ENCODE peak calls at places on chromosomes 16 and 17, in nine cellular contexts. J is frontal cortex; I is adrenal gland; L is activated gamma-delta T cell treated with Interleukin-2 at 50 U/mL for 16 hours; T is cerebellar nuclear complex; O is COR-L47; M is CD4-positive, alpha-beta T cell; U is stromal cell of bone marrow; D is NCI-H510A treated with DMSO at 0.1 percent for 48 hours. F is an unnamed sample.

GRCh38 chr16:50449800-50450199 is 81.0 kb upstream of the BRD7 start:
- DNase-seq in J (no peak), I (no peak), L (no peak), T (no peak), O (no peak), M (no peak), U (no peak), D (no peak), F (no peak)

GRCh38 chr16:84810518-84811273 is 9.1 kb upstream of the CRISPLD2 start:
- DNase-seq in J (no peak), I (no peak), L (no peak), T (no peak), O (no peak), M (no peak), U (peak; percentile 90), D (no peak), F (no peak)

GRCh38 chr16:29999605-30000004 is 3.6 kb downstream of the INO80E start:
- DNase-seq in J (no peak), I (no peak), L (no peak), T (no peak), O (no peak), M (no peak), U (no peak), D (no peak), F (no peak)

GRCh38 chr17:30232822-30233427 is 2.6 kb downstream of the SLC6A4 start:
- DNase-seq in J (no peak), I (no peak), L (no peak), T (no peak), O (no peak), M (no peak), U (no peak), D (no peak), F (no peak)

GRCh38 chr17:31537558-31537957 is 146.1 kb downstream of the RAB11FIP4 start:
- DNase-seq in J (no peak), I (no peak), L (no peak), T (no peak), O (no peak), M (no peak), U (no peak), D (peak; percentile 71), F (no peak)

GRCh38 chr16:58011652-58012051 is 10.4 kb downstream of the USB1 start:
- DNase-seq in J (no peak), I (no peak), L (no peak), T (no peak), O (no peak), M (no peak), U (no peak), D (no peak), F (no peak)

GRCh38 chr17:51351890-51352289 is 91.5 kb downstream of the UTP18 start:
- DNase-seq in J (no peak), I (no peak), L (no peak), T (no peak), O (no peak), M (no peak), U (peak; percentile 50), D (no peak), F (no peak)

GRCh38 chr17:74343526-74344284 is 17.7 kb downstream of the KIF19 start:
- DNase-seq in J (no peak), I (no peak), L (no peak), T (no peak), O (no peak), M (no peak), U (no peak), D (no peak), F (no peak)

GRCh38 chr16:85947511-85948509 is 48.8 kb downstream of the IRF8 start:
- DNase-seq in J (no peak), I (no peak), L (no peak), T (no peak), O (no peak), M (no peak), U (no peak), D (no peak), F (no peak)

GRCh38 chr17:14303343-14304221 is 2.7 kb downstream of the HS3ST3B1 start:
- DNase-seq in J (no peak), I (no peak), L (no peak), T (no peak), O (no peak), M (peak; percentile 45), U (no peak), D (no peak), F (no peak)

GRCh38 chr17:64277831-64278562 is 14.9 kb upstream of the TEX2 start:
- DNase-seq in J (no peak), I (no peak), L (no peak), T (no peak), O (no peak), M (no peak), U (no peak), D (no peak), F (no peak)

GRCh38 chr16:22232277-22233049 is 26.4 kb downstream of the EEF2K start:
- DNase-seq in J (no peak), I (no peak), L (no peak), T (no peak), O (peak; percentile 68), M (no peak), U (no peak), D (no peak), F (peak; percentile 73)

GRCh38 chr17:17839792-17840707 is 3.3 kb upstream of the SREBF1 start:
- DNase-seq in J (peak; percentile 93), I (peak; percentile 93), L (peak; percentile 65), T (peak; percentile 39), O (peak; percentile 65), M (peak; percentile 86), U (peak; percentile 74), D (peak; percentile 80), F (peak; percentile 86)

GRCh38 chr17:64348666-64349065 is 42.0 kb downstream of the PECAM1 start:
- DNase-seq in J (no peak), I (no peak), L (no peak), T (no peak), O (no peak), M (no peak), U (no peak), D (no peak), F (no peak)

GRCh38 chr17:75691371-75692290 is 24.5 kb downstream of the SAP30BP start:
- DNase-seq in J (no peak), I (no peak), L (no peak), T (no peak), O (no peak), M (peak; percentile 10), U (no peak), D (no peak), F (no peak)

GRCh38 chr16:73062640-73063283 is 14.8 kb upstream of the ZFHX3 start:
- DNase-seq in J (no peak), I (no peak), L (no peak), T (no peak), O (no peak), M (no peak), U (no peak), D (no peak), F (no peak)

GRCh38 chr17:78661092-78661770 is 84.0 kb upstream of the DNAH17 start:
- DNase-seq in J (no peak), I (no peak), L (no peak), T (no peak), O (no peak), M (no peak), U (no peak), D (no peak), F (peak; percentile 31)

GRCh38 chr16:68884867-68885266 is 41.5 kb downstream of the TANGO6 start:
- DNase-seq in J (no peak), I (no peak), L (no peak), T (no peak), O (peak; percentile 89), M (no peak), U (no peak), D (no peak), F (peak; percentile 39)

GRCh38 chr16:72787519-72788268 is 260.2 kb downstream of the ZFHX3 start:
- DNase-seq in J (peak; percentile 72), I (peak; percentile 75), L (peak; percentile 55), T (no peak), O (peak; percentile 77), M (peak; percentile 51), U (peak; percentile 91), D (no peak), F (no peak)

GRCh38 chr17:57531648-57532486 is 213.2 kb downstream of the CCDC182 start:
- DNase-seq in J (no peak), I (no peak), L (no peak), T (no peak), O (no peak), M (no peak), U (no peak), D (no peak), F (no peak)

F was measured in NCI-H345.